ENCODE peak calls at places on chromosomes 1 and 21, in eight cellular contexts. A is GM23338; U is HEK293T; M is osteocyte; Q is stimulated activated CD8-positive, alpha-beta memory T cell treated with anti-CD3 and anti-CD28 coated beads, Interleukin-15, amount 100 ng/mL, for 1 hour; Y is effector memory CD8-positive, alpha-beta T cell; E is astrocyte of the spinal cord; Z is fibroblast of lung. H is an unnamed sample.
A peak's percentile ranks its signal among the peaks of the same experiment; 100 is the strongest.

GRCh38 chr1:117605164-117605810 is 561 bp upstream of the TENT5C start:
- DNase-seq in A (peak; percentile 62), U (peak; percentile 49), M (no peak), Q (no peak), Y (no peak), E (peak; percentile 22), Z (peak; percentile 54), H (peak; percentile 51)

GRCh38 chr1:147598631-147599361 is 57.5 kb downstream of the BCL9 start:
- DNase-seq in A (peak; percentile 70), U (peak; percentile 46), M (no peak), Q (peak; percentile 4), Y (peak; percentile 19), E (peak; percentile 25), Z (peak; percentile 39), H (peak; percentile 73)

GRCh38 chr1:244012232-244012631 is 38.9 kb upstream of the ZBTB18 start:
- DNase-seq in A (peak; percentile 52), U (no peak), M (no peak), Q (no peak), Y (no peak), E (peak; percentile 71), Z (peak; percentile 88), H (no peak)

GRCh38 chr1:169110691-169111447 is 4.4 kb downstream of the ATP1B1 start:
- DNase-seq in A (no peak), U (no peak), M (no peak), Q (no peak), Y (no peak), E (no peak), Z (peak; percentile 46), H (no peak)

GRCh38 chr21:26385721-26386120 is 187.4 kb downstream of the CYYR1 start:
- DNase-seq in A (no peak), U (no peak), M (no peak), Q (no peak), Y (no peak), E (peak; percentile 19), Z (no peak), H (no peak)

GRCh38 chr1:241647658-241648057 is 4.4 kb upstream of the WDR64 start:
- DNase-seq in A (no peak), U (no peak), M (no peak), Q (no peak), Y (no peak), E (no peak), Z (peak; percentile 70), H (no peak)

GRCh38 chr1:226656201-226656600 is 82.9 kb downstream of the ITPKB start:
- DNase-seq in A (peak; percentile 53), U (no peak), M (no peak), Q (no peak), Y (no peak), E (no peak), Z (no peak), H (no peak)

GRCh38 chr21:14273736-14274538 is 58.0 kb downstream of the RBM11 start:
- DNase-seq in A (peak; percentile 72), U (no peak), M (no peak), Q (no peak), Y (no peak), E (no peak), Z (no peak), H (no peak)

GRCh38 chr1:35326228-35326627 is 57.7 kb downstream of the ZMYM4 start:
- DNase-seq in A (no peak), U (no peak), M (no peak), Q (no peak), Y (no peak), E (no peak), Z (no peak), H (no peak)

GRCh38 chr1:31397360-31398095 is 15.5 kb upstream of the SERINC2 start:
- DNase-seq in A (no peak), U (no peak), M (no peak), Q (no peak), Y (no peak), E (no peak), Z (peak; percentile 62), H (no peak)

GRCh38 chr21:33266050-33266783 is at the start of gene IL10RB:
- DNase-seq in A (peak; percentile 92), U (peak; percentile 91), M (peak; percentile 87), Q (peak; percentile 35), Y (peak; percentile 59), E (peak; percentile 60), Z (peak; percentile 54), H (peak; percentile 86)

GRCh38 chr1:160827418-160827817 is 31.4 kb downstream of the LY9 start:
- DNase-seq in A (no peak), U (no peak), M (peak; percentile 56), Q (no peak), Y (no peak), E (no peak), Z (no peak), H (no peak)

GRCh38 chr1:221331263-221332183 is 410.4 kb downstream of the DUSP10 start:
- DNase-seq in A (no peak), U (no peak), M (no peak), Q (no peak), Y (no peak), E (no peak), Z (no peak), H (no peak)

GRCh38 chr1:172547071-172547470 is 14.1 kb downstream of the SUCO start:
- DNase-seq in A (no peak), U (no peak), M (no peak), Q (no peak), Y (no peak), E (peak; percentile 48), Z (peak; percentile 33), H (no peak)

GRCh38 chr1:64080947-64081562 is 122.4 kb upstream of the UBE2U start:
- DNase-seq in A (no peak), U (no peak), M (no peak), Q (no peak), Y (no peak), E (peak; percentile 26), Z (peak; percentile 36), H (no peak)

GRCh38 chr1:26626994-26627393 is 68.8 kb upstream of the ARID1A start:
- DNase-seq in A (no peak), U (no peak), M (no peak), Q (no peak), Y (no peak), E (peak; percentile 25), Z (peak; percentile 53), H (no peak)

GRCh38 chr1:202567747-202568146 is 142.5 kb downstream of the SYT2 start:
- DNase-seq in A (peak; percentile 83), U (no peak), M (no peak), Q (no peak), Y (no peak), E (peak; percentile 52), Z (peak; percentile 84), H (no peak)

GRCh38 chr1:87120779-87121178 is 206.3 kb downstream of the HS2ST1 start:
- DNase-seq in A (peak; percentile 60), U (peak; percentile 59), M (no peak), Q (no peak), Y (no peak), E (no peak), Z (no peak), H (no peak)